ENCODE peak calls at places on chromosomes 11 and 22, in five cellular contexts. R, S, Z, J and K are unnamed samples.

GRCh38 chr11:2524446-2525165 is 79.8 kb downstream of the KCNQ1 start:
- DNase-seq in S (no peak), Z (no peak), J (no peak), R (no peak), K (no peak)

GRCh38 chr11:30786392-30787120 is 200.4 kb upstream of the MPPED2 start:
- DNase-seq in R (no peak), J (no peak), S (peak; percentile 37), Z (no peak), K (no peak)

GRCh38 chr11:10358696-10359095 is 53.8 kb downstream of the ADM start:
- DNase-seq in Z (no peak), S (no peak), J (no peak), R (no peak), K (no peak)

GRCh38 chr22:37369536-37369935 is 57.7 kb downstream of the ELFN2 start:
- DNase-seq in Z (no peak), J (no peak), R (no peak), S (no peak), K (no peak)

GRCh38 chr22:23138584-23139469 is 3.0 kb downstream of the RSPH14 start:
- DNase-seq in R (no peak), Z (no peak), S (no peak), J (no peak), K (no peak)

GRCh38 chr11:86958259-86958658 is 3.1 kb upstream of the FZD4 start:
- DNase-seq in Z (no peak), J (no peak), S (no peak), R (no peak), K (no peak)

GRCh38 chr11:112082729-112083128 is 3.8 kb downstream of the TIMM8B start:
- DNase-seq in Z (no peak), S (peak; percentile 76), R (peak; percentile 95), J (no peak), K (no peak)

GRCh38 chr11:86988351-86988881 is 33.2 kb upstream of the FZD4 start:
- DNase-seq in Z (no peak), S (no peak), J (no peak), R (no peak), K (no peak)

GRCh38 chr22:43346521-43346929 is 3.4 kb upstream of the SCUBE1 start:
- DNase-seq in S (no peak), Z (peak; percentile 87), R (peak; percentile 45), J (peak; percentile 56), K (peak; percentile 51)

GRCh38 chr11:77113382-77114088 is 10.9 kb downstream of the OMP start:
- DNase-seq in S (peak; percentile 38), J (no peak), Z (peak; percentile 61), R (peak; percentile 50), K (peak; percentile 31)

GRCh38 chr22:43142881-43143562 is at the start of gene MCAT:
- DNase-seq in S (peak; percentile 68), Z (peak; percentile 75), J (peak; percentile 44), R (peak; percentile 77), K (peak; percentile 65)

GRCh38 chr11:129766858-129767604 is 48.6 kb upstream of the TMEM45B start:
- DNase-seq in S (peak; percentile 23), J (peak; percentile 38), Z (peak; percentile 78), R (peak; percentile 36), K (peak; percentile 26)

GRCh38 chr11:518463-519202 is 11.6 kb upstream of the RNH1 start:
- DNase-seq in Z (peak; percentile 87), J (peak; percentile 51), R (peak; percentile 94), S (peak; percentile 89), K (peak; percentile 63)

GRCh38 chr11:64406221-64406946 is 47.4 kb downstream of the RPS6KA4 start:
- DNase-seq in R (peak; percentile 11), J (no peak), Z (no peak), S (peak; percentile 6), K (no peak)

GRCh38 chr11:134562176-134562575 is 150.1 kb upstream of the B3GAT1 start:
- DNase-seq in R (no peak), S (no peak), J (no peak), Z (no peak), K (no peak)

GRCh38 chr11:109304159-109304558 is 117.8 kb upstream of the C11orf87 start:
- DNase-seq in Z (no peak), R (peak; percentile 61), J (no peak), S (peak; percentile 30), K (no peak)

GRCh38 chr11:103525069-103525468 is 415.8 kb downstream of the DYNC2H1 start:
- DNase-seq in R (peak; percentile 20), S (peak; percentile 65), Z (no peak), J (no peak), K (no peak)

GRCh38 chr22:24175160-24175808 is 6.0 kb upstream of the SUSD2 start:
- DNase-seq in Z (peak; percentile 88), R (peak; percentile 79), J (peak; percentile 46), S (peak; percentile 72), K (peak; percentile 49)

GRCh38 chr11:35364101-35364780 is 55.1 kb downstream of the SLC1A2 start:
- DNase-seq in J (no peak), R (peak; percentile 77), Z (no peak), S (peak; percentile 86), K (no peak)

GRCh38 chr11:47204633-47204989 is 10.2 kb upstream of the DDB2 start:
- DNase-seq in J (no peak), S (peak; percentile 78), Z (no peak), R (peak; percentile 72), K (no peak)

GRCh38 chr11:14336507-14337503 is 22.2 kb downstream of the RRAS2 start:
- DNase-seq in S (peak; percentile 99), R (peak; percentile 94), J (no peak), Z (no peak), K (no peak)

GRCh38 chr11:119713361-119714040 is 15.5 kb downstream of the NECTIN1 start:
- DNase-seq in S (no peak), R (no peak), Z (no peak), J (no peak), K (no peak)

GRCh38 chr11:120168960-120169681 is 31.2 kb upstream of the TRIM29 start:
- DNase-seq in S (peak; percentile 45), Z (peak; percentile 84), R (peak; percentile 68), J (peak; percentile 34), K (peak; percentile 81)

GRCh38 chr11:84212467-84213390 is 926.6 kb upstream of the CCDC90B start:
- DNase-seq in R (no peak), S (no peak), Z (no peak), J (no peak), K (no peak)

GRCh38 chr22:43113516-43114251 is 3.1 kb downstream of the BIK start:
- DNase-seq in S (no peak), J (no peak), Z (no peak), R (no peak), K (no peak)

GRCh38 chr11:103433976-103434375 is 324.8 kb downstream of the DYNC2H1 start:
- DNase-seq in S (peak; percentile 40), R (peak; percentile 25), Z (no peak), J (no peak), K (no peak)

GRCh38 chr11:5737091-5737490 is 843 bp downstream of the OR56B1 start:
- DNase-seq in Z (no peak), R (no peak), S (peak; percentile 16), J (no peak), K (no peak)

GRCh38 chr11:118241191-118242098 is 10.7 kb downstream of the MPZL3 start:
- DNase-seq in S (no peak), R (peak; percentile 10), Z (no peak), J (no peak), K (no peak)

GRCh38 chr11:65417702-65418430 is 4.7 kb upstream of the NEAT1 start:
- DNase-seq in S (peak; percentile 28), R (peak; percentile 68), J (no peak), Z (no peak), K (no peak)
- H2AFZ ChIP-seq in S (peak overlapping the region; percentile 57), R (no peak overlapping the region), J (no peak overlapping the region), Z (no peak overlapping the region), K (no peak overlapping the region)

GRCh38 chr22:30606455-30607299 is at the start of gene TCN2:
- DNase-seq in R (peak; percentile 88), J (peak; percentile 61), S (peak; percentile 77), Z (peak; percentile 97), K (peak; percentile 93)

GRCh38 chr22:30609260-30610185 is 2.5 kb downstream of the TCN2 start:
- DNase-seq in S (peak; percentile 86), R (peak; percentile 94), J (no peak), Z (no peak), K (no peak)

GRCh38 chr22:30605449-30606110 is 1.4 kb upstream of the TCN2 start:
- DNase-seq in J (no peak), R (peak; percentile 49), S (peak; percentile 25), Z (peak; percentile 60), K (no peak)

GRCh38 chr22:30607939-30608338 is 965 bp downstream of the TCN2 start:
- DNase-seq in S (no peak), J (no peak), R (no peak), Z (no peak), K (no peak)

GRCh38 chr22:30607300-30607930 is 441 bp downstream of the TCN2 start:
- DNase-seq in R (no peak), Z (no peak), S (no peak), J (no peak), K (no peak)
- H4K8ac ChIP-seq in R (peak overlapping the region; percentile 86), Z (no peak overlapping the region), S (peak overlapping the region; percentile 79), J (peak overlapping the region; percentile 63), K (no peak overlapping the region)

GRCh38 chr11:44555031-44555800 is 10.2 kb upstream of the CD82 start:
- DNase-seq in Z (no peak), J (no peak), S (no peak), R (no peak), K (no peak)

GRCh38 chr11:44556735-44557409 is 8.6 kb upstream of the CD82 start:
- DNase-seq in R (peak; percentile 81), J (no peak), S (peak; percentile 59), Z (peak; percentile 67), K (peak; percentile 43)

GRCh38 chr11:44559207-44559943 is 6.1 kb upstream of the CD82 start:
- DNase-seq in Z (peak; percentile 91), R (peak; percentile 27), J (peak; percentile 44), S (no peak), K (peak; percentile 77)

GRCh38 chr11:44561275-44561781 is 4.1 kb upstream of the CD82 start:
- DNase-seq in R (peak; percentile 38), J (no peak), Z (no peak), S (peak; percentile 39), K (no peak)

GRCh38 chr11:44557464-44557863 is 8.0 kb upstream of the CD82 start:
- DNase-seq in S (no peak), Z (no peak), R (no peak), J (no peak), K (no peak)
- H2AFZ ChIP-seq in S (no peak overlapping the region), Z (no peak overlapping the region), R (no peak overlapping the region), J (no peak overlapping the region), K (no peak overlapping the region)

GRCh38 chr22:38712496-38713207 is 6.9 kb downstream of the GTPBP1 start:
- DNase-seq in S (no peak), R (no peak), J (no peak), Z (no peak), K (peak; percentile 67)
- H4K8ac ChIP-seq in S (no peak overlapping the region), R (no peak overlapping the region), J (no peak overlapping the region), Z (no peak overlapping the region), K (no peak overlapping the region)

DNA sequence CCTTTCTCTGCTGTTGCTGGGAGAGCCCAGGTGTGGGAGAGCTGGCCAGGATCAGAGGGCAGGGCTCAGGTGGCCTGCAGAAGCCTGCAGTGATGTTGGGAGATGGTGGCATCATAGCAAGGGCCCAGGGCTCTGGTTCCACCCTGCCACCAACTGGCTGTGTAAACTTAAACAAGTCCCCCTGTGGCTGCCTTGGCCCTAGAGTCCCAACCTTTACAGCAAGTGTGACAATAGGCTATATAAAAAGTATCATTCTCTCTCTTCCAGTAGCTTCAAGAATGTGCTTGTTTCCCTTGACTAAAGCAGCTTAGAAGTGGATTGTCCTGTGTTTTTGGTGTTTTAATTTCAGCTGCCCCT is 201.8 kb upstream of the E2F8 start:
- DNase-seq in R (no peak), S (no peak), J (no peak), Z (no peak), K (no peak)
- H2AFZ ChIP-seq in R (peak overlapping the region; percentile 24), S (peak overlapping the region; percentile 5), J (peak overlapping the region; percentile 30), Z (no peak overlapping the region), K (no peak overlapping the region)